ENCODE peak calls at places on chromosomes 4 and X, in four cellular contexts. G is A549, B is astrocyte, C is colonic mucosa. Z is an unnamed sample.
A peak's percentile ranks its signal among the peaks of the same experiment; 100 is the strongest.

GRCh38 chr4:128068927-128069326 is 7.8 kb downstream of the LARP1B start:
- DNase-seq in G (peak; percentile 13), B (no peak), C (no peak), Z (no peak)

GRCh38 chrX:21873063-21873785 is 17.4 kb downstream of the YY2 start:
- DNase-seq in G (no peak), B (peak; percentile 11), C (no peak), Z (no peak)

GRCh38 chr4:151475338-151475737 is 66.4 kb downstream of the FHIP1A start:
- DNase-seq in G (no peak), B (peak; percentile 54), C (no peak), Z (no peak)

GRCh38 chr4:151901631-151902030 is 140.8 kb upstream of the GATB start:
- DNase-seq in G (no peak), B (no peak), C (no peak), Z (no peak)

GRCh38 chr4:140260227-140260626 is 106.2 kb upstream of the MAML3 start:
- DNase-seq in G (peak; percentile 20), B (peak; percentile 88), C (no peak), Z (no peak)

GRCh38 chr4:83125738-83126141 is 11.2 kb upstream of the PLAC8 start:
- DNase-seq in G (no peak), B (no peak), C (peak; percentile 88), Z (peak; percentile 85)

GRCh38 chr4:157840630-157841029 is 332.2 kb downstream of the GASK1B start:
- DNase-seq in G (no peak), B (no peak), C (no peak), Z (no peak)

GRCh38 chrX:53122013-53122412 is 28.1 kb downstream of the KANTR start:
- DNase-seq in G (no peak), B (no peak), C (no peak), Z (no peak)

GRCh38 chrX:48818866-48819265 is 7.4 kb upstream of the ERAS start:
- DNase-seq in G (no peak), B (no peak), C (no peak), Z (no peak)

GRCh38 chr4:100803751-100804150 is 285.9 kb upstream of the EMCN start:
- DNase-seq in G (no peak), B (no peak), C (no peak), Z (no peak)

GRCh38 chrX:13131511-13132137 is 87.2 kb upstream of the FAM9C start:
- DNase-seq in G (no peak), B (no peak), C (no peak), Z (no peak)

GRCh38 chr4:158490629-158491028 is 31.1 kb upstream of the RXFP1 start:
- DNase-seq in G (no peak), B (no peak), C (no peak), Z (no peak)

GRCh38 chr4:169377367-169377766 is 106.6 kb upstream of the SH3RF1 start:
- DNase-seq in G (no peak), B (no peak), C (no peak), Z (no peak)

GRCh38 chr4:85837334-85837733 is 362.4 kb downstream of the ARHGAP24 start:
- DNase-seq in G (no peak), B (no peak), C (no peak), Z (no peak)

GRCh38 chr4:180962268-180962667 is 1280.9 kb upstream of the TENM3 start:
- DNase-seq in G (no peak), B (no peak), C (no peak), Z (no peak)

GRCh38 chr4:53459548-53459947 is 82.1 kb downstream of the FIP1L1 start:
- DNase-seq in G (no peak), B (peak; percentile 60), C (no peak), Z (no peak)

GRCh38 chr4:186726440-186727148 is 2.9 kb upstream of the FAT1 start:
- DNase-seq in G (peak; percentile 53), B (peak; percentile 71), C (peak; percentile 88), Z (peak; percentile 94)

GRCh38 chr4:10082047-10082446 is 34.6 kb downstream of the WDR1 start:
- DNase-seq in G (no peak), B (no peak), C (no peak), Z (no peak)
- H3K4me1 ChIP-seq in G (no peaks in the 10 kb centered on the region), B (peaks cover 2% of the 10 kb centered on the region), C (no peaks in the 10 kb centered on the region), Z (no peaks in the 10 kb centered on the region)

GRCh38 chr4:1333256-1333655 is 13.8 kb upstream of the UVSSA start:
- DNase-seq in G (no peak), B (no peak), C (no peak), Z (no peak)
- H3K4me1 ChIP-seq in G (no peaks in the 10 kb centered on the region), B (peaks cover 3% of the 10 kb centered on the region), C (no peaks in the 10 kb centered on the region), Z (peaks cover 5% of the 10 kb centered on the region)

GRCh38 chrX:115582871-115583729 is 22.1 kb downstream of the PLS3 start:
- DNase-seq in G (no peak), B (peak; percentile 62), C (no peak), Z (no peak)

GRCh38 chrX:115579327-115579726 is 18.4 kb downstream of the PLS3 start:
- DNase-seq in G (no peak), B (no peak), C (no peak), Z (no peak)

GRCh38 chrX:115582035-115582870 is 21.3 kb downstream of the PLS3 start:
- DNase-seq in G (no peak), B (peak; percentile 30), C (no peak), Z (no peak)

GRCh38 chrX:115576676-115577075 is 15.7 kb downstream of the PLS3 start:
- DNase-seq in G (no peak), B (no peak), C (no peak), Z (no peak)

GRCh38 chrX:115579786-115580294 is 18.9 kb downstream of the PLS3 start:
- DNase-seq in G (no peak), B (no peak), C (no peak), Z (no peak)
- H3K4me1 ChIP-seq in G (peaks cover 51% of the 10 kb centered on the region), B (peaks cover 32% of the 10 kb centered on the region), C (no peaks in the 10 kb centered on the region), Z (no peaks in the 10 kb centered on the region)

GRCh38 chr4:126916626-126917140 is 716.1 kb upstream of the INTU start:
- DNase-seq in G (no peak), B (peak; percentile 82), C (no peak), Z (no peak)
- H3K4me1 ChIP-seq in G (no peaks in the 10 kb centered on the region), B (peaks cover 12% of the 10 kb centered on the region), C (no peaks in the 10 kb centered on the region), Z (no peaks in the 10 kb centered on the region)

DNA sequence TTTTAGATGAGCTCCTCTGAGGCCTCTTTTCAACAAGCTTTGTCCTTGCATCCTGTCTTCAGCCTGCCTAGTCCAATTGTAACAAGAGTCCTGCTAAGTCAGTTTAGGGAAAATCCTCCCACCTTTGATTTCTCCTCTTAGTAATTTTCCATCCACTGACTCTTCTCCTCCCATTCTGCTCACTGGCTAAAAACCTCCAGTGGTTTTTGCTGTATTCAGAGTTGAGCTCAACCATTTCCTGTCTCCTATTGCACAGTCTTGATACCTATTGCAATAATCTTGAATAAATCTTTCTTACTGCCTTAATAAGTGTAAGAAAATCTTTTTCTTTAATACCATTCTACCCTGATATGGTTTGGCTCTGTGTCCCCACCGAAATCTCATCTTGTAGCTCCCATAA is 117.8 kb upstream of the ENPP6 start:
- DNase-seq in G (no peak), B (no peak), C (no peak), Z (no peak)
- H3K4me1 ChIP-seq in G (no peaks in the 10 kb centered on the region), B (peaks cover 5% of the 10 kb centered on the region), C (no peaks in the 10 kb centered on the region), Z (peaks cover 12% of the 10 kb centered on the region)

GRCh38 chr4:39046243-39046642 is 14.0 kb upstream of the TMEM156 start:
- DNase-seq in G (no peak), B (peak; percentile 55), C (no peak), Z (no peak)
- H3K4me1 ChIP-seq in G (peaks cover 54% of the 10 kb centered on the region), B (peaks cover 17% of the 10 kb centered on the region), C (no peaks in the 10 kb centered on the region), Z (peaks cover 3% of the 10 kb centered on the region)

Z was measured in mucosa of descending colon.